ENCODE peak calls at places on chromosomes 2 and 18, in four cellular contexts. H, R, P and Z are unnamed samples.

GRCh38 chr2:237695201-237695780 is 67.9 kb downstream of the LRRFIP1 start:
- DNase-seq in H (no peak), R (no peak), P (peak), Z (peak)

GRCh38 chr2:54691439-54692135 is 31.9 kb upstream of the EML6 start:
- DNase-seq in H (no peak), R (no peak), P (no peak), Z (no peak)

GRCh38 chr2:2826621-2827020 is 495.5 kb upstream of the MYT1L start:
- DNase-seq in H (no peak), R (peak), P (no peak), Z (no peak)

GRCh38 chr18:56257215-56257614 is 381.2 kb downstream of the TXNL1 start:
- DNase-seq in H (no peak), R (no peak), P (no peak), Z (no peak)

GRCh38 chr18:7370375-7370774 is 139.5 kb downstream of the LRRC30 start:
- DNase-seq in H (peak), R (no peak), P (no peak), Z (no peak)

GRCh38 chr2:47488870-47489584 is 86.1 kb downstream of the MSH2 start:
- DNase-seq in H (no peak), R (no peak), P (peak), Z (peak)

GRCh38 chr18:50469380-50469781 is 90.5 kb upstream of the MAPK4 start:
- DNase-seq in H (peak), R (no peak), P (no peak), Z (no peak)

GRCh38 chr2:31333046-31333445 is 81.5 kb downstream of the XDH start:
- DNase-seq in H (no peak), R (no peak), P (no peak), Z (no peak)

GRCh38 chr2:3584076-3584475 is 9.0 kb downstream of the RPS7 start:
- DNase-seq in H (no peak), R (no peak), P (no peak), Z (no peak)

GRCh38 chr2:25483584-25484266 is 142.0 kb upstream of the DNMT3A start:
- DNase-seq in H (no peak), R (no peak), P (no peak), Z (no peak)

GRCh38 chr2:229921892-229922448 is at the start of gene TRIP12:
- DNase-seq in H (peak), R (peak), P (peak), Z (peak)

GRCh38 chr2:229920011-229920781 is 1.6 kb downstream of the TRIP12 start:
- DNase-seq in H (no peak), R (no peak), P (no peak), Z (peak)

GRCh38 chr2:229917793-229918192 is 4.0 kb downstream of the TRIP12 start:
- DNase-seq in H (no peak), R (no peak), P (no peak), Z (no peak)

GRCh38 chr2:229921101-229921891 is 513 bp downstream of the TRIP12 start:
- DNase-seq in H (peak), R (peak), P (peak), Z (peak)

GRCh38 chr2:229922449-229923386 is at the start of gene FBXO36:
- DNase-seq in H (peak), R (peak), P (peak), Z (peak)
- TF ChIP-seq POLR2A in H (no peak), R (no peak), P (no peak), Z (peak)

GRCh38 chr2:23387221-23387550 is 2.2 kb downstream of the KLHL29 start:
- DNase-seq in H (no peak), R (no peak), P (no peak), Z (no peak)
- TF ChIP-seq POLR2A in H (no peak), R (no peak), P (no peak), Z (no peak)

GRCh38 chr2:233387667-233388528 is 33.6 kb downstream of the DGKD start:
- DNase-seq in H (peak), R (no peak), P (no peak), Z (no peak)
- TF ChIP-seq POLR2A in H (peak), R (no peak), P (no peak), Z (no peak)

GRCh38 chr2:11342561-11343343 is 1.7 kb downstream of the ROCK2 start:
- DNase-seq in H (no peak), R (no peak), P (peak), Z (peak)
- TF ChIP-seq POLR2A in H (no peak), R (no peak), P (no peak), Z (no peak)

GRCh38 chr18:62690416-62690815 is 24.9 kb upstream of the PHLPP1 start:
- DNase-seq in H (no peak), R (no peak), P (no peak), Z (no peak)
- TF ChIP-seq POLR2A in H (no peak), R (no peak), P (no peak), Z (no peak)

DNA sequence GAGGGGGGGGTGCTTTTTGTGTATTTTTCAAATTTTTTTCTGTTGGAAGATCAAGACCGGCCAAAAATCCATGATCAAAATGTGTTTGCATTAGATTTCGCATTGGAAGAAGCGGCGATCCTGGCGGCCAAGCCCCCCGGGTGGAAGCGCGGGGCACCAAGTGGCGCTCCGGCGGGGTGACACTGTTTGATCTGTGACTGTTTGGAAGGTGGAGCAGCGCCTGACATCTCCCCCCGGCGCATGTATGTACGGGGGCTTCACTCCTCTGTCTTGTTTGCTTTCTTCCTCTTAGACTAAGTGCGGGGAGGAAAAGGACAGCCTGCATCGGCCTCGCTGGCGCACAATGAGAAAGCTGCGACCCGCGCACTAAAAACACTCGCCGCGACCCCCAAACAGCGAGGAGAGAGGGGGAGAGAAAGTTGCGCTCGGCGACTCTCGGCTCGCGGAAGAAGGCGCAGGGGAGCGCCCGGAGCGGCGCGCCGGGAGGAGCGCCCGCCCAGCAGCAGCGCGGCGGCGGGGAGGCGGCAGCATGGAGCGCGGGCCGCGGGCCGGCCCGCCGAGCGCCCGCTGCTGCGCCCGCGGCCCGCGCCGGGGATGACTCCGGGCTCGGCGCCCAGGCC is 515 bp downstream of the TSHZ1 start:
- DNase-seq in H (no peak), R (peak), P (no peak), Z (peak)
- TF ChIP-seq POLR2A in H (no peak), R (no peak), P (no peak), Z (peak)

GRCh38 chr2:240252191-240252871 is 111.9 kb upstream of the OTOS start:
- DNase-seq in H (peak), R (no peak), P (no peak), Z (no peak)

GRCh38 chr2:240249423-240250149 is 109.1 kb upstream of the OTOS start:
- DNase-seq in H (peak), R (no peak), P (no peak), Z (no peak)

GRCh38 chr2:240251848-240252190 is 111.4 kb upstream of the OTOS start:
- DNase-seq in H (no peak), R (no peak), P (no peak), Z (no peak)

GRCh38 chr2:240250150-240250984 is 109.9 kb upstream of the OTOS start:
- DNase-seq in H (peak), R (peak), P (no peak), Z (no peak)

GRCh38 chr2:240250985-240251847 is 110.8 kb upstream of the OTOS start:
- DNase-seq in H (peak), R (peak), P (peak), Z (peak)
- TF ChIP-seq POLR2A in H (no peak), R (no peak), P (no peak), Z (no peak)